ENCODE peak calls at places on chromosome 21, in eight cellular contexts. G is effector memory CD4-positive, alpha-beta T cell; P is HFFc6; A is stimulated activated CD8-positive, alpha-beta memory T cell treated with anti-CD3 and anti-CD28 coated beads, Interleukin-15, amount 100 ng/mL, for 24 hours; E is NK-92 treated with Interleukin-12 subunit alpha and Interleukin-12 subunit beta, amount 100 ng/mL, for 24 hours; V is RPMI7951; T is stimulated activated naive CD4-positive, alpha-beta T cell; U is kidney glomerular epithelial cell. Q is an unnamed sample.

GRCh38 chr21:44758781-44759627 is 42.6 kb downstream of the UBE2G2 start:
- DNase-seq in P (no peak), U (no peak), T (no peak), G (no peak), E (no peak), A (no peak), V (no peak), Q (no peak)

GRCh38 chr21:25862596-25862995 is 127.8 kb downstream of the GABPA start:
- DNase-seq in G (no peak), A (no peak), T (no peak), V (peak), P (peak), E (no peak), U (no peak), Q (peak)

GRCh38 chr21:14591882-14592281 is 45.8 kb upstream of the SAMSN1 start:
- DNase-seq in E (peak), A (no peak), P (no peak), V (no peak), U (peak), G (no peak), T (no peak), Q (no peak)

GRCh38 chr21:33640697-33641338 is 723 bp downstream of the CRYZL1 start:
- DNase-seq in E (no peak), P (no peak), V (peak), U (peak), T (no peak), G (no peak), A (no peak), Q (no peak)

GRCh38 chr21:46437096-46437498 is 21.6 kb upstream of the DIP2A start:
- DNase-seq in E (no peak), U (no peak), A (no peak), G (no peak), P (no peak), V (no peak), T (no peak), Q (no peak)

GRCh38 chr21:35016071-35016470 is 33.0 kb downstream of the RUNX1 start:
- DNase-seq in E (no peak), G (no peak), P (no peak), T (no peak), U (no peak), V (no peak), A (no peak), Q (no peak)

GRCh38 chr21:35390013-35390776 is 341.1 kb upstream of the RUNX1 start:
- DNase-seq in E (no peak), V (peak), U (peak), G (no peak), A (no peak), P (peak), T (no peak), Q (peak)

GRCh38 chr21:34988139-34988538 is 61.0 kb downstream of the RUNX1 start:
- DNase-seq in T (no peak), P (no peak), U (no peak), A (no peak), V (peak), E (no peak), G (no peak), Q (no peak)

GRCh38 chr21:41428847-41429246 is 2.8 kb downstream of the MX1 start:
- DNase-seq in P (no peak), A (no peak), U (no peak), G (no peak), V (no peak), E (no peak), T (no peak), Q (no peak)

GRCh38 chr21:38170283-38170682 is 86.5 kb upstream of the KCNJ15 start:
- DNase-seq in T (no peak), G (no peak), E (no peak), U (peak), V (peak), P (peak), A (no peak), Q (peak)

GRCh38 chr21:42518216-42518615 is 4.6 kb downstream of the SLC37A1 start:
- DNase-seq in G (no peak), V (peak), T (no peak), A (no peak), P (no peak), U (peak), E (no peak), Q (no peak)

GRCh38 chr21:21203822-21204339 is 205.7 kb downstream of the NCAM2 start:
- DNase-seq in V (no peak), A (no peak), U (no peak), G (no peak), E (no peak), T (no peak), P (no peak), Q (no peak)

GRCh38 chr21:42109473-42109872 is 38.4 kb downstream of the UMODL1 start:
- DNase-seq in P (no peak), U (no peak), G (no peak), T (no peak), A (no peak), E (no peak), V (no peak), Q (no peak)

GRCh38 chr21:41742073-41742875 is 24.6 kb downstream of the RIPK4 start:
- DNase-seq in A (no peak), P (no peak), T (no peak), E (no peak), U (no peak), G (no peak), V (no peak), Q (no peak)

GRCh38 chr21:44517175-44517899 is 22.7 kb downstream of the KRTAP10-1 start:
- DNase-seq in G (no peak), P (no peak), E (no peak), V (peak), T (no peak), U (no peak), A (no peak), Q (no peak)

GRCh38 chr21:32414579-32415358 is 2.3 kb downstream of the EVA1C start:
- DNase-seq in A (no peak), P (peak), U (peak), V (peak), T (no peak), G (no peak), E (no peak), Q (peak)

GRCh38 chr21:45542242-45542666 is at the start of gene SLC19A1:
- DNase-seq in V (peak), E (peak), P (no peak), G (peak), U (peak), T (peak), A (peak), Q (peak)

GRCh38 chr21:34690041-34690792 is 21.4 kb downstream of the CLIC6 start:
- DNase-seq in G (no peak), A (no peak), T (no peak), E (no peak), P (no peak), V (no peak), U (no peak), Q (no peak)

GRCh38 chr21:28959367-28960099 is 33.1 kb downstream of the LTN1 start:
- DNase-seq in T (no peak), V (peak), U (peak), G (no peak), P (peak), E (no peak), A (no peak), Q (peak)

GRCh38 chr21:46386726-46387073 is 62.7 kb downstream of the PCNT start:
- DNase-seq in G (no peak), P (no peak), U (no peak), V (no peak), E (no peak), T (no peak), A (no peak), Q (no peak)

GRCh38 chr21:41164981-41165650 is 2.8 kb upstream of the BACE2 start:
- DNase-seq in U (peak), G (no peak), V (peak), E (no peak), A (no peak), T (no peak), P (no peak), Q (peak)

GRCh38 chr21:44436958-44437357 is 18.4 kb upstream of the LRRC3 start:
- DNase-seq in U (no peak), T (no peak), E (no peak), G (no peak), P (no peak), A (no peak), V (no peak), Q (no peak)

GRCh38 chr21:46557469-46557868 is 47.4 kb downstream of the S100B start:
- DNase-seq in T (no peak), A (no peak), E (no peak), G (no peak), U (no peak), V (no peak), P (no peak), Q (no peak)

GRCh38 chr21:42883921-42884320 is 4.6 kb upstream of the WDR4 start:
- DNase-seq in P (no peak), V (no peak), T (no peak), E (no peak), A (no peak), G (no peak), U (no peak), Q (no peak)

GRCh38 chr21:45898028-45898350 is 83.6 kb upstream of the COL6A1 start:
- DNase-seq in V (no peak), P (no peak), T (no peak), A (no peak), G (no peak), U (no peak), E (no peak), Q (no peak)

GRCh38 chr21:35643176-35643575 is 417.1 kb downstream of the SETD4 start:
- DNase-seq in T (no peak), V (peak), U (peak), P (no peak), G (no peak), A (no peak), E (no peak), Q (peak)

GRCh38 chr21:43287111-43287973 is 118.5 kb downstream of the CRYAA start:
- DNase-seq in A (no peak), P (no peak), U (no peak), G (no peak), T (no peak), E (no peak), V (no peak), Q (no peak)

Q was measured in foreskin fibroblast.